ENCODE peak calls at places on chromosomes 5 and 9, in six cellular contexts. One of them, this sample, is unnamed.

GRCh38 chr5:13662646-13663045 is 281.8 kb downstream of the DNAH5 start:
- DNase-seq in WTC11: no peak
- DNase-seq in stimulated activated CD8-positive, alpha-beta memory T cell treated with anti-CD3 and anti-CD28 coated beads, Interleukin-2, amount 100 ng/mL, for 48 hours: no peak
- DNase-seq in retina: no peak
- DNase-seq in posterior cingulate gyrus: no peak
- DNase-seq in erythroblast: no peak
- DNase-seq in this sample: no peak

GRCh38 chr9:94906713-94907112 is 180.2 kb downstream of the AOPEP start:
- DNase-seq in retina: no peak
- DNase-seq in stimulated activated CD8-positive, alpha-beta memory T cell treated with anti-CD3 and anti-CD28 coated beads, Interleukin-2, amount 100 ng/mL, for 48 hours: no peak
- DNase-seq in erythroblast: no peak
- DNase-seq in WTC11: no peak
- DNase-seq in posterior cingulate gyrus: no peak
- DNase-seq in this sample: no peak

GRCh38 chr9:15786616-15787015 is 233.8 kb downstream of the CCDC171 start:
- DNase-seq in erythroblast: no peak
- DNase-seq in stimulated activated CD8-positive, alpha-beta memory T cell treated with anti-CD3 and anti-CD28 coated beads, Interleukin-2, amount 100 ng/mL, for 48 hours: no peak
- DNase-seq in retina: no peak
- DNase-seq in posterior cingulate gyrus: no peak
- DNase-seq in WTC11: no peak
- DNase-seq in this sample: no peak

GRCh38 chr5:172414618-172415599 is 39.4 kb downstream of the SH3PXD2B start:
- DNase-seq in retina: no peak
- DNase-seq in erythroblast: no peak
- DNase-seq in stimulated activated CD8-positive, alpha-beta memory T cell treated with anti-CD3 and anti-CD28 coated beads, Interleukin-2, amount 100 ng/mL, for 48 hours: no peak
- DNase-seq in WTC11: no peak
- DNase-seq in posterior cingulate gyrus: no peak
- DNase-seq in this sample: no peak

GRCh38 chr5:5886812-5887486 is 464.5 kb downstream of the ICE1 start:
- DNase-seq in stimulated activated CD8-positive, alpha-beta memory T cell treated with anti-CD3 and anti-CD28 coated beads, Interleukin-2, amount 100 ng/mL, for 48 hours: peak
- DNase-seq in posterior cingulate gyrus: no peak
- DNase-seq in WTC11: peak
- DNase-seq in retina: no peak
- DNase-seq in erythroblast: peak
- DNase-seq in this sample: no peak

GRCh38 chr9:15142903-15143534 is 164.0 kb downstream of the TTC39B start:
- DNase-seq in WTC11: no peak
- DNase-seq in erythroblast: peak
- DNase-seq in retina: peak
- DNase-seq in posterior cingulate gyrus: no peak
- DNase-seq in stimulated activated CD8-positive, alpha-beta memory T cell treated with anti-CD3 and anti-CD28 coated beads, Interleukin-2, amount 100 ng/mL, for 48 hours: no peak
- DNase-seq in this sample: no peak

GRCh38 chr5:108093186-108093585 is 288.7 kb downstream of the FBXL17 start:
- DNase-seq in erythroblast: peak
- DNase-seq in WTC11: no peak
- DNase-seq in retina: no peak
- DNase-seq in posterior cingulate gyrus: no peak
- DNase-seq in stimulated activated CD8-positive, alpha-beta memory T cell treated with anti-CD3 and anti-CD28 coated beads, Interleukin-2, amount 100 ng/mL, for 48 hours: no peak
- DNase-seq in this sample: no peak

GRCh38 chr5:180287868-180288267 is 4.0 kb downstream of the MAPK9 start:
- DNase-seq in retina: no peak
- DNase-seq in erythroblast: no peak
- DNase-seq in WTC11: no peak
- DNase-seq in stimulated activated CD8-positive, alpha-beta memory T cell treated with anti-CD3 and anti-CD28 coated beads, Interleukin-2, amount 100 ng/mL, for 48 hours: no peak
- DNase-seq in posterior cingulate gyrus: no peak
- DNase-seq in this sample: no peak

GRCh38 chr5:178453224-178453623 is 137.0 kb downstream of the COL23A1 start:
- DNase-seq in posterior cingulate gyrus: no peak
- DNase-seq in stimulated activated CD8-positive, alpha-beta memory T cell treated with anti-CD3 and anti-CD28 coated beads, Interleukin-2, amount 100 ng/mL, for 48 hours: no peak
- DNase-seq in erythroblast: no peak
- DNase-seq in retina: no peak
- DNase-seq in WTC11: no peak
- DNase-seq in this sample: no peak

GRCh38 chr9:89363311-89363670 is 45.0 kb downstream of the SECISBP2 start:
- DNase-seq in stimulated activated CD8-positive, alpha-beta memory T cell treated with anti-CD3 and anti-CD28 coated beads, Interleukin-2, amount 100 ng/mL, for 48 hours: no peak
- DNase-seq in posterior cingulate gyrus: no peak
- DNase-seq in retina: no peak
- DNase-seq in WTC11: no peak
- DNase-seq in erythroblast: no peak
- DNase-seq in this sample: no peak

GRCh38 chr5:169474226-169474625 is 109.3 kb upstream of the SPDL1 start:
- DNase-seq in WTC11: no peak
- DNase-seq in stimulated activated CD8-positive, alpha-beta memory T cell treated with anti-CD3 and anti-CD28 coated beads, Interleukin-2, amount 100 ng/mL, for 48 hours: no peak
- DNase-seq in posterior cingulate gyrus: no peak
- DNase-seq in retina: no peak
- DNase-seq in erythroblast: no peak
- DNase-seq in this sample: no peak

GRCh38 chr5:137752873-137753226 is 1.3 kb downstream of the HNRNPA0 start:
- DNase-seq in stimulated activated CD8-positive, alpha-beta memory T cell treated with anti-CD3 and anti-CD28 coated beads, Interleukin-2, amount 100 ng/mL, for 48 hours: no peak
- DNase-seq in erythroblast: peak
- DNase-seq in WTC11: peak
- DNase-seq in posterior cingulate gyrus: no peak
- DNase-seq in retina: no peak
- DNase-seq in this sample: no peak

GRCh38 chr5:55037046-55037771 is 13.2 kb downstream of the GZMK start:
- DNase-seq in posterior cingulate gyrus: no peak
- DNase-seq in erythroblast: no peak
- DNase-seq in retina: no peak
- DNase-seq in stimulated activated CD8-positive, alpha-beta memory T cell treated with anti-CD3 and anti-CD28 coated beads, Interleukin-2, amount 100 ng/mL, for 48 hours: no peak
- DNase-seq in WTC11: peak
- DNase-seq in this sample: no peak

GRCh38 chr5:41748631-41749030 is 121.6 kb downstream of the OXCT1 start:
- DNase-seq in posterior cingulate gyrus: no peak
- DNase-seq in retina: no peak
- DNase-seq in stimulated activated CD8-positive, alpha-beta memory T cell treated with anti-CD3 and anti-CD28 coated beads, Interleukin-2, amount 100 ng/mL, for 48 hours: peak
- DNase-seq in erythroblast: no peak
- DNase-seq in WTC11: no peak
- DNase-seq in this sample: no peak

GRCh38 chr5:172902497-172903472 is 56.4 kb upstream of the RPL26L1 start:
- DNase-seq in stimulated activated CD8-positive, alpha-beta memory T cell treated with anti-CD3 and anti-CD28 coated beads, Interleukin-2, amount 100 ng/mL, for 48 hours: no peak
- DNase-seq in retina: peak
- DNase-seq in posterior cingulate gyrus: peak
- DNase-seq in erythroblast: peak
- DNase-seq in WTC11: peak
- DNase-seq in this sample: no peak

GRCh38 chr5:16787278-16787677 is 148.8 kb downstream of the MYO10 start:
- DNase-seq in retina: no peak
- DNase-seq in erythroblast: no peak
- DNase-seq in stimulated activated CD8-positive, alpha-beta memory T cell treated with anti-CD3 and anti-CD28 coated beads, Interleukin-2, amount 100 ng/mL, for 48 hours: no peak
- DNase-seq in posterior cingulate gyrus: no peak
- DNase-seq in WTC11: no peak
- DNase-seq in this sample: no peak

GRCh38 chr5:93583799-93584530 is 943 bp downstream of the NR2F1 start:
- DNase-seq in erythroblast: peak
- DNase-seq in stimulated activated CD8-positive, alpha-beta memory T cell treated with anti-CD3 and anti-CD28 coated beads, Interleukin-2, amount 100 ng/mL, for 48 hours: no peak
- DNase-seq in posterior cingulate gyrus: no peak
- DNase-seq in WTC11: peak
- DNase-seq in retina: peak
- DNase-seq in this sample: no peak

GRCh38 chr9:137672907-137673791 is 54.3 kb downstream of the EHMT1 start:
- DNase-seq in retina: peak
- DNase-seq in erythroblast: peak
- DNase-seq in stimulated activated CD8-positive, alpha-beta memory T cell treated with anti-CD3 and anti-CD28 coated beads, Interleukin-2, amount 100 ng/mL, for 48 hours: no peak
- DNase-seq in WTC11: no peak
- DNase-seq in posterior cingulate gyrus: no peak
- DNase-seq in this sample: peak

GRCh38 chr5:55187370-55187769 is 14.4 kb upstream of the CDC20B start:
- DNase-seq in retina: no peak
- DNase-seq in WTC11: no peak
- DNase-seq in posterior cingulate gyrus: no peak
- DNase-seq in stimulated activated CD8-positive, alpha-beta memory T cell treated with anti-CD3 and anti-CD28 coated beads, Interleukin-2, amount 100 ng/mL, for 48 hours: no peak
- DNase-seq in erythroblast: peak
- DNase-seq in this sample: no peak

GRCh38 chr5:135019314-135019713 is 14.7 kb downstream of the PITX1 start:
- DNase-seq in stimulated activated CD8-positive, alpha-beta memory T cell treated with anti-CD3 and anti-CD28 coated beads, Interleukin-2, amount 100 ng/mL, for 48 hours: no peak
- DNase-seq in erythroblast: no peak
- DNase-seq in retina: no peak
- DNase-seq in posterior cingulate gyrus: no peak
- DNase-seq in WTC11: peak
- DNase-seq in this sample: no peak

GRCh38 chr5:76622973-76623596 is at the start of gene F2RL2:
- DNase-seq in erythroblast: no peak
- DNase-seq in posterior cingulate gyrus: no peak
- DNase-seq in retina: peak
- DNase-seq in WTC11: no peak
- DNase-seq in stimulated activated CD8-positive, alpha-beta memory T cell treated with anti-CD3 and anti-CD28 coated beads, Interleukin-2, amount 100 ng/mL, for 48 hours: no peak
- DNase-seq in this sample: no peak

GRCh38 chr9:130935660-130936271 is 3.3 kb downstream of the FIBCD1 start:
- DNase-seq in posterior cingulate gyrus: no peak
- DNase-seq in erythroblast: no peak
- DNase-seq in WTC11: no peak
- DNase-seq in retina: no peak
- DNase-seq in stimulated activated CD8-positive, alpha-beta memory T cell treated with anti-CD3 and anti-CD28 coated beads, Interleukin-2, amount 100 ng/mL, for 48 hours: no peak
- DNase-seq in this sample: no peak

GRCh38 chr5:1436036-1436435 is 9.2 kb downstream of the SLC6A3 start:
- DNase-seq in erythroblast: no peak
- DNase-seq in retina: no peak
- DNase-seq in stimulated activated CD8-positive, alpha-beta memory T cell treated with anti-CD3 and anti-CD28 coated beads, Interleukin-2, amount 100 ng/mL, for 48 hours: no peak
- DNase-seq in posterior cingulate gyrus: no peak
- DNase-seq in WTC11: no peak
- DNase-seq in this sample: no peak

GRCh38 chr9:126151031-126151670 is 175.5 kb upstream of the MVB12B start:
- DNase-seq in erythroblast: no peak
- DNase-seq in stimulated activated CD8-positive, alpha-beta memory T cell treated with anti-CD3 and anti-CD28 coated beads, Interleukin-2, amount 100 ng/mL, for 48 hours: no peak
- DNase-seq in retina: no peak
- DNase-seq in posterior cingulate gyrus: no peak
- DNase-seq in WTC11: no peak
- DNase-seq in this sample: no peak

GRCh38 chr5:116521173-116521872 is 53.3 kb downstream of the SEMA6A start:
- DNase-seq in retina: no peak
- DNase-seq in stimulated activated CD8-positive, alpha-beta memory T cell treated with anti-CD3 and anti-CD28 coated beads, Interleukin-2, amount 100 ng/mL, for 48 hours: no peak
- DNase-seq in erythroblast: no peak
- DNase-seq in posterior cingulate gyrus: no peak
- DNase-seq in WTC11: no peak
- DNase-seq in this sample: no peak